ENCODE peak calls at places on chromosomes 11 and 22, in four cellular contexts. U, G, S and A are unnamed samples.

GRCh38 chr11:112839051-112839450 is 122.2 kb upstream of the NCAM1 start:
- DNase-seq in U (no peak), G (no peak), S (no peak), A (no peak)

GRCh38 chr11:36015806-36016205 is 71.9 kb downstream of the LDLRAD3 start:
- DNase-seq in U (no peak), G (no peak), S (no peak), A (no peak)

GRCh38 chr22:35661377-35661937 is 13.2 kb downstream of the APOL6 start:
- DNase-seq in U (no peak), G (no peak), S (no peak), A (no peak)

GRCh38 chr11:107741044-107741823 is 29.4 kb upstream of the SLN start:
- DNase-seq in U (peak), G (peak), S (peak), A (peak)

GRCh38 chr11:94032066-94032465 is 10.9 kb downstream of the HEPHL1 start:
- DNase-seq in U (no peak), G (no peak), S (no peak), A (no peak)

GRCh38 chr11:2529173-2529572 is 84.4 kb downstream of the KCNQ1 start:
- DNase-seq in U (no peak), G (no peak), S (no peak), A (no peak)

GRCh38 chr11:114166897-114167323 is 107.4 kb downstream of the ZBTB16 start:
- DNase-seq in U (no peak), G (no peak), S (no peak), A (no peak)

GRCh38 chr11:106152824-106153223 is 75.4 kb downstream of the AASDHPPT start:
- DNase-seq in U (no peak), G (no peak), S (no peak), A (no peak)

GRCh38 chr11:20672575-20672974 is 3.2 kb downstream of the NELL1 start:
- DNase-seq in U (peak), G (no peak), S (peak), A (peak)

GRCh38 chr11:27357250-27357649 is 5.8 kb downstream of the CCDC34 start:
- DNase-seq in U (no peak), G (no peak), S (no peak), A (no peak)

GRCh38 chr11:66131937-66132632 is 62.0 kb downstream of the PACS1 start:
- DNase-seq in U (no peak), G (no peak), S (no peak), A (no peak)

GRCh38 chr11:118615282-118615979 is 8.0 kb downstream of the PHLDB1 start:
- DNase-seq in U (no peak), G (no peak), S (no peak), A (peak)

GRCh38 chr11:72727521-72727920 is 24.7 kb downstream of the ARAP1 start:
- DNase-seq in U (no peak), G (no peak), S (no peak), A (no peak)

GRCh38 chr22:42990131-42990838 is 24.7 kb downstream of the PACSIN2 start:
- DNase-seq in U (no peak), G (no peak), S (no peak), A (peak)

GRCh38 chr22:27883656-27884350 is 35.3 kb downstream of the PITPNB start:
- DNase-seq in U (no peak), G (no peak), S (no peak), A (no peak)

GRCh38 chr11:123301696-123302400 is 106.8 kb upstream of the CLMP start:
- DNase-seq in U (peak), G (peak), S (peak), A (no peak)

GRCh38 chr11:118928870-118929495 is 3.3 kb upstream of the BCL9L start:
- DNase-seq in U (peak), G (no peak), S (peak), A (peak)

GRCh38 chr11:79100093-79100704 is 340.6 kb downstream of the TENM4 start:
- DNase-seq in U (peak), G (no peak), S (peak), A (peak)

GRCh38 chr22:19718255-19719054 is 4.2 kb downstream of the SEPTIN5 start:
- DNase-seq in U (no peak), G (no peak), S (peak), A (no peak)

GRCh38 chr11:120660024-120660565 is 148.5 kb downstream of the GRIK4 start:
- DNase-seq in U (peak), G (no peak), S (peak), A (peak)

GRCh38 chr11:77158041-77158695 is 30.1 kb downstream of the MYO7A start:
- DNase-seq in U (no peak), G (no peak), S (no peak), A (no peak)

GRCh38 chr11:73950869-73951710 is at the start of gene DNAJB13:
- DNase-seq in U (peak), G (peak), S (peak), A (peak)
- TF ChIP-seq NFIC in U (no peak), G (no peak), S (no peak), A (no peak)

GRCh38 chr11:122046438-122046837 is 69.6 kb downstream of the BLID start:
- DNase-seq in U (no peak), G (no peak), S (no peak), A (no peak)
- TF ChIP-seq NFIC in U (no peak), G (no peak), S (no peak), A (no peak)

GRCh38 chr22:50683086-50683993 is 10.7 kb downstream of the SHANK3 start:
- DNase-seq in U (peak), G (peak), S (no peak), A (no peak)
- TF ChIP-seq NFIC in U (no peak), G (no peak), S (no peak), A (no peak)

GRCh38 chr11:59957094-59957493 is 6.7 kb upstream of the OOSP4A start:
- DNase-seq in U (no peak), G (no peak), S (peak), A (no peak)

GRCh38 chr11:59963733-59964132 is at the start of gene OOSP4A:
- DNase-seq in U (no peak), G (no peak), S (no peak), A (no peak)

GRCh38 chr11:59965424-59965823 is 1.6 kb downstream of the OOSP4A start:
- DNase-seq in U (no peak), G (no peak), S (no peak), A (no peak)

GRCh38 chr11:59962103-59962474 is 1.7 kb upstream of the OOSP4A start:
- DNase-seq in U (no peak), G (no peak), S (no peak), A (no peak)

DNA sequence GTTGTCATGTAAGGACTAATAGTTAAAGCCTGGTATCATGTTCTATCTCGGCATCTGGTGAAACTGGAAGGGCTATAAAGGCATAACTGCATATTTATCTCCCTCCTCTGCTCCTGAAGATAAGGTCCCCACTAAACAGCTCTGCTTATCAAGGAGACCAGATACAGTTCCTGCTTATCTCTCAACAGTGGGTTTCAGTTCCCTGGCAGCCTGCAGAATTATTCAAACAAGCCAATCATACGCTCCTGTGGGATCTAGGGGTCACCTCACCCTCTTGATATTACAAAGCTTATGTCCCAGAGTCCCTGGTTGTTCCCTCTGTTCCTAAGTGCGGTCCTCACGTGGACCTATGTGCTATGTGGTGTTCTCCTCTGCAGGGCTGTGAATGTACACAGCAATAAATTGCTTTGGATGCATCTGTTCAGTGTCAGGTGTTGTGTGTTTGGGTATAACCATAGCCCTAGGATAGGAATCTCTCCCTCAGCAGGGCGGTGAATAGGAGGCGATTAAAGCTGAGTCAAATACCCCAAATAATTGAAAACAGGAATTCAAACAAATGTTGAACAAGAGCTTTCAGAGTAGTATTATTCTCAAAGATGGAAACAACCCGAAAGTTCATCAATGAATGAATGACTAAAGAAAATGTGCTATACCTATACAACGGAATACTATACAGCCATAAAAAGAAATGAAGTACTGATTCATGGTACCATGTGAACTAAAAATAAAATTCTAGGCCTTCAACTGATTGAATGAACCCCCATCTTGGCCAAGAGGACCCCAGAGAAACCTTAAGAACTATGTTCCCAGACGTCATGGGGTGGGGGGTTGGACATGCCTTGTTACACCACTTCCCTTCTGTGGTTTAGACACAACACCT is 3.1 kb upstream of the OOSP4A start:
- DNase-seq in U (peak), G (no peak), S (peak), A (no peak)
- TF ChIP-seq NFIC in U (no peak), G (no peak), S (peak), A (no peak)

GRCh38 chr11:61913699-61914395 is 3.5 kb downstream of the RAB3IL1 start:
- DNase-seq in U (peak), G (no peak), S (peak), A (no peak)

GRCh38 chr11:61911124-61911700 is 6.2 kb downstream of the RAB3IL1 start:
- DNase-seq in U (peak), G (no peak), S (no peak), A (no peak)

GRCh38 chr11:61912991-61913698 is 4.2 kb downstream of the RAB3IL1 start:
- DNase-seq in U (peak), G (no peak), S (peak), A (no peak)

GRCh38 chr11:61911701-61912529 is 5.5 kb downstream of the RAB3IL1 start:
- DNase-seq in U (peak), G (no peak), S (no peak), A (no peak)

GRCh38 chr11:61912530-61912898 is 4.9 kb downstream of the RAB3IL1 start:
- DNase-seq in U (peak), G (no peak), S (no peak), A (no peak)
- TF ChIP-seq NFIC in U (no peak), G (no peak), S (no peak), A (no peak)